ENCODE peak calls at places on chromosomes 6 and 20, in nine cellular contexts. G is heart left ventricle, N is H9, U is mesendoderm, Y is uterus, T is SJSA1, H is stomach, K is GM12878, Z is pancreas. X is an unnamed sample.

GRCh38 chr6:152552616-152553209 is 84.4 kb downstream of the SYNE1 start:
- DNase-seq in G (peak), N (peak), U (peak), Y (peak), T (peak), H (peak), K (peak), Z (peak), X (peak)

GRCh38 chr6:168415149-168415992 is 25.6 kb upstream of the SMOC2 start:
- DNase-seq in G (peak), N (no peak), U (no peak), Y (no peak), T (no peak), H (no peak), K (no peak), Z (no peak), X (no peak)

GRCh38 chr20:58718121-58718563 is 25.5 kb downstream of the NPEPL1 start:
- DNase-seq in G (peak), N (peak), U (no peak), Y (peak), T (peak), H (no peak), K (no peak), Z (no peak), X (no peak)

GRCh38 chr6:41092421-41093140 is 19.8 kb downstream of the NFYA start:
- DNase-seq in G (no peak), N (no peak), U (peak), Y (no peak), T (no peak), H (no peak), K (no peak), Z (no peak), X (no peak)

GRCh38 chr6:51893356-51893755 is 194.1 kb downstream of the PKHD1 start:
- DNase-seq in G (no peak), N (no peak), U (no peak), Y (no peak), T (no peak), H (no peak), K (no peak), Z (no peak), X (no peak)

GRCh38 chr6:170291271-170292110 is 613 bp upstream of the DLL1 start:
- DNase-seq in G (peak), N (peak), U (peak), Y (peak), T (peak), H (peak), K (no peak), Z (peak), X (peak)

GRCh38 chr6:122726649-122727048 is 52.9 kb upstream of the FABP7 start:
- DNase-seq in G (no peak), N (peak), U (peak), Y (no peak), T (no peak), H (no peak), K (no peak), Z (no peak), X (no peak)

GRCh38 chr20:13865825-13866351 is 81.1 kb downstream of the NDUFAF5 start:
- DNase-seq in G (no peak), N (no peak), U (peak), Y (peak), T (no peak), H (no peak), K (no peak), Z (no peak), X (no peak)

GRCh38 chr20:53736757-53737403 is 143.2 kb upstream of the ZNF217 start:
- DNase-seq in G (no peak), N (no peak), U (no peak), Y (no peak), T (no peak), H (no peak), K (peak), Z (no peak), X (no peak)

GRCh38 chr6:151330130-151330715 is 61.1 kb downstream of the ZBTB2 start:
- DNase-seq in G (no peak), N (no peak), U (no peak), Y (no peak), T (no peak), H (no peak), K (no peak), Z (no peak), X (no peak)

GRCh38 chr20:46709459-46710148 is at the start of gene SLC2A10:
- DNase-seq in G (peak), N (peak), U (peak), Y (peak), T (peak), H (peak), K (no peak), Z (peak), X (peak)

DNA sequence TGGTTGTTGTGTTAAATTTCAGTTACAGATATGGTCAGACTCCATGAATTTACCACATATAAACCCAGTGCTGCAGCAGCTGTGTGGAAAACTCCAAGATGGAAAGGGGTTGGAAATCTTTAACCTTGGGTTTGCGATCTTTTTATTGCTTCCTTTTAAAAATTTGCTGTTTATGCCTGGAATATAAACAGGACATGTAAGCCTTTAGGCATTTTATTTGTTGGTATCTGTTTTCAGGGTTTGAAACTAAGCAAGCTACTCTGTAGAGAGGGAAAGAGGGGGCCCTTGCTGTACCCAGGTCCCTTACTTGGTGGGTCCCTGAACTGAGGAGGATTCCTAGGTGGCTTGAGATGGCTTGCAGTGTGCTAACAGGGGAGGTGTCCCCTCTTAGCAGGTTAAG is 800 bp downstream of the PKIG start:
- DNase-seq in G (no peak), N (no peak), U (no peak), Y (no peak), T (no peak), H (no peak), K (no peak), Z (no peak), X (no peak)
- H3K27ac ChIP-seq in G (peak), N (no peak), U (no peak), Y (peak), T (peak), H (no peak), K (peak), Z (no peak), X (no peak)

GRCh38 chr6:37016995-37017394 is 11.5 kb downstream of the FGD2 start:
- DNase-seq in G (no peak), N (no peak), U (no peak), Y (no peak), T (no peak), H (no peak), K (no peak), Z (no peak), X (no peak)
- H3K27ac ChIP-seq in G (no peak), N (no peak), U (no peak), Y (no peak), T (no peak), H (no peak), K (no peak), Z (no peak), X (no peak)

GRCh38 chr6:15441982-15442381 is 196.1 kb downstream of the JARID2 start:
- DNase-seq in G (no peak), N (no peak), U (no peak), Y (no peak), T (no peak), H (no peak), K (no peak), Z (no peak), X (no peak)

GRCh38 chr6:15442467-15442866 is 196.6 kb downstream of the JARID2 start:
- DNase-seq in G (no peak), N (no peak), U (no peak), Y (no peak), T (no peak), H (no peak), K (no peak), Z (no peak), X (no peak)

GRCh38 chr6:15444881-15445280 is 199.0 kb downstream of the JARID2 start:
- DNase-seq in G (no peak), N (no peak), U (peak), Y (no peak), T (no peak), H (no peak), K (no peak), Z (no peak), X (no peak)

GRCh38 chr6:15443119-15443518 is 197.2 kb downstream of the JARID2 start:
- DNase-seq in G (no peak), N (no peak), U (no peak), Y (no peak), T (no peak), H (no peak), K (no peak), Z (no peak), X (no peak)

GRCh38 chr6:15444081-15444731 is 198.3 kb downstream of the JARID2 start:
- DNase-seq in G (no peak), N (no peak), U (no peak), Y (no peak), T (peak), H (no peak), K (no peak), Z (no peak), X (no peak)
- H3K27ac ChIP-seq in G (no peak), N (no peak), U (no peak), Y (no peak), T (peak), H (no peak), K (no peak), Z (no peak), X (no peak)

DNA sequence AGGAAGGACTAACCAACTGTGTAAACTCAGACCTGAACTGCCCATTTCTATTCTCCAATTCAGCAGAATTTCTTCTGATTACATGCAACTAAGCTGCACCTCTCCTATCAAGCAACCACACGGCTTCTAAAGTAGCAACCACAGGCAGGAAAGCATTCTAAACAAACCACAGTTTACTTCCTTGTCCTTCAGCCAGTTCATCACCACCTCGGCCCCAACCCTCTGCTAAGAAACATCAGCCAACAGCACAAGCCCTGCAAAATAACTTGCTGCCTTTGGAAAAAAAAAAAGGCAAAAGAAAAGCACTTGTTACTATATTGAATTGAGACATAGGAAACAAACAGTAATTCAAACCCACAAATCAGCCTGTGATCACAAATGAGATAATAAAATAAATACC is 140.3 kb downstream of the NFATC2 start:
- DNase-seq in G (no peak), N (no peak), U (no peak), Y (no peak), T (no peak), H (no peak), K (no peak), Z (no peak), X (no peak)
- H3K27ac ChIP-seq in G (no peak), N (no peak), U (no peak), Y (no peak), T (no peak), H (no peak), K (peak), Z (no peak), X (no peak)

GRCh38 chr20:5863040-5863811 is 87.1 kb downstream of the TRMT6 start:
- DNase-seq in G (no peak), N (no peak), U (no peak), Y (peak), T (peak), H (no peak), K (no peak), Z (peak), X (no peak)

GRCh38 chr20:5864873-5865582 is 85.3 kb downstream of the TRMT6 start:
- DNase-seq in G (no peak), N (no peak), U (no peak), Y (no peak), T (no peak), H (no peak), K (no peak), Z (peak), X (no peak)

GRCh38 chr20:5865604-5866003 is 84.7 kb downstream of the TRMT6 start:
- DNase-seq in G (no peak), N (no peak), U (no peak), Y (no peak), T (no peak), H (no peak), K (no peak), Z (no peak), X (no peak)

GRCh38 chr20:5862703-5863039 is 87.7 kb downstream of the TRMT6 start:
- DNase-seq in G (no peak), N (no peak), U (no peak), Y (no peak), T (no peak), H (no peak), K (no peak), Z (no peak), X (no peak)

DNA sequence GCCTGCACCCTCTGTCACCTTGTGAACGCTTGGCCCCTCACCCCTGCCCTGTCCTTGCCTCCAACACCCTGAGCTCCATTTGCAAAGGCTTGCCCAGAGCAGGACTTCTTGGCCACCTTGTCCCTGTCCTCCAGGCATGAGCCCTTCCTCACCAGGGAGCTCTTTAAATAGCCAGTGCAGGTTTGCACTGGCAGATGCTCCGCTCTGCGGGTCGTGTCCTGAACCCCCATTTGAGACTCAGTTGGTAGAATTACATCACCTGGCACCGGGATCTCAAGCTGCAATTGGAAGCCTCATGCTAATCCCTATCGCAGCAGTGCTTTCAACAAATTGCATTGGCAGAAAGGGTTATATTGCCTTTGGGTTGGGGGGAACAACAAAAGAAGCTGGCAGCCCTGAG is 85.9 kb downstream of the TRMT6 start:
- DNase-seq in G (no peak), N (no peak), U (no peak), Y (no peak), T (no peak), H (no peak), K (no peak), Z (no peak), X (no peak)
- H3K27ac ChIP-seq in G (no peak), N (no peak), U (no peak), Y (no peak), T (no peak), H (no peak), K (no peak), Z (no peak), X (no peak)

X was measured in neuronal stem cell.